ENCODE peak calls at places on chromosomes 13 and 19, in nine cellular contexts. One of them, this sample, is unnamed.

GRCh38 chr19:12247644-12248222 is 47.0 kb downstream of the ZNF44 start:
- DNase-seq in ELR: no peak
- DNase-seq in Right ventricle myocardium superior: no peak
- DNase-seq in mesothelial cell of epicardium: no peak
- DNase-seq in adipocyte: no peak
- DNase-seq in EL: no peak
- DNase-seq in T-helper 9 cell: no peak
- DNase-seq in stimulated activated CD8-positive, alpha-beta memory T cell treated with anti-CD3 and anti-CD28 coated beads, Interleukin-15, amount 100 ng/mL, for 4 hours: no peak
- DNase-seq in stimulated activated CD4-positive, alpha-beta T cell treated with anti-CD3 and anti-CD28 coated beads, TNF-alpha, amount 100 ng/mL, for 48 hours: no peak
- DNase-seq in this sample: no peak

GRCh38 chr19:45443462-45444317 is 20.0 kb upstream of the ERCC1 start:
- DNase-seq in T-helper 9 cell: peak
- DNase-seq in EL: peak
- DNase-seq in stimulated activated CD8-positive, alpha-beta memory T cell treated with anti-CD3 and anti-CD28 coated beads, Interleukin-15, amount 100 ng/mL, for 4 hours: peak
- DNase-seq in adipocyte: peak
- DNase-seq in Right ventricle myocardium superior: peak
- DNase-seq in mesothelial cell of epicardium: peak
- DNase-seq in ELR: peak
- DNase-seq in stimulated activated CD4-positive, alpha-beta T cell treated with anti-CD3 and anti-CD28 coated beads, TNF-alpha, amount 100 ng/mL, for 48 hours: peak
- DNase-seq in this sample: peak

GRCh38 chr13:31982540-31982939 is 49.0 kb upstream of the FRY start:
- DNase-seq in stimulated activated CD4-positive, alpha-beta T cell treated with anti-CD3 and anti-CD28 coated beads, TNF-alpha, amount 100 ng/mL, for 48 hours: no peak
- DNase-seq in mesothelial cell of epicardium: no peak
- DNase-seq in EL: peak
- DNase-seq in adipocyte: peak
- DNase-seq in Right ventricle myocardium superior: peak
- DNase-seq in ELR: peak
- DNase-seq in T-helper 9 cell: no peak
- DNase-seq in stimulated activated CD8-positive, alpha-beta memory T cell treated with anti-CD3 and anti-CD28 coated beads, Interleukin-15, amount 100 ng/mL, for 4 hours: no peak
- DNase-seq in this sample: peak

GRCh38 chr13:100542546-100543156 is 45.9 kb downstream of the GGACT start:
- DNase-seq in EL: peak
- DNase-seq in stimulated activated CD8-positive, alpha-beta memory T cell treated with anti-CD3 and anti-CD28 coated beads, Interleukin-15, amount 100 ng/mL, for 4 hours: no peak
- DNase-seq in ELR: peak
- DNase-seq in T-helper 9 cell: no peak
- DNase-seq in Right ventricle myocardium superior: no peak
- DNase-seq in stimulated activated CD4-positive, alpha-beta T cell treated with anti-CD3 and anti-CD28 coated beads, TNF-alpha, amount 100 ng/mL, for 48 hours: no peak
- DNase-seq in mesothelial cell of epicardium: no peak
- DNase-seq in adipocyte: peak
- DNase-seq in this sample: no peak

GRCh38 chr13:78993792-78994191 is 334.8 kb upstream of the OBI1 start:
- DNase-seq in T-helper 9 cell: no peak
- DNase-seq in Right ventricle myocardium superior: no peak
- DNase-seq in mesothelial cell of epicardium: no peak
- DNase-seq in ELR: no peak
- DNase-seq in adipocyte: no peak
- DNase-seq in stimulated activated CD8-positive, alpha-beta memory T cell treated with anti-CD3 and anti-CD28 coated beads, Interleukin-15, amount 100 ng/mL, for 4 hours: no peak
- DNase-seq in EL: no peak
- DNase-seq in stimulated activated CD4-positive, alpha-beta T cell treated with anti-CD3 and anti-CD28 coated beads, TNF-alpha, amount 100 ng/mL, for 48 hours: no peak
- DNase-seq in this sample: no peak

GRCh38 chr13:39210961-39211534 is 172.8 kb downstream of the NHLRC3 start:
- DNase-seq in adipocyte: peak
- DNase-seq in T-helper 9 cell: no peak
- DNase-seq in stimulated activated CD4-positive, alpha-beta T cell treated with anti-CD3 and anti-CD28 coated beads, TNF-alpha, amount 100 ng/mL, for 48 hours: no peak
- DNase-seq in ELR: peak
- DNase-seq in stimulated activated CD8-positive, alpha-beta memory T cell treated with anti-CD3 and anti-CD28 coated beads, Interleukin-15, amount 100 ng/mL, for 4 hours: no peak
- DNase-seq in Right ventricle myocardium superior: no peak
- DNase-seq in mesothelial cell of epicardium: no peak
- DNase-seq in EL: peak
- DNase-seq in this sample: peak

GRCh38 chr19:45275370-45275971 is 24.4 kb downstream of the MARK4 start:
- DNase-seq in T-helper 9 cell: no peak
- DNase-seq in Right ventricle myocardium superior: no peak
- DNase-seq in stimulated activated CD4-positive, alpha-beta T cell treated with anti-CD3 and anti-CD28 coated beads, TNF-alpha, amount 100 ng/mL, for 48 hours: no peak
- DNase-seq in EL: no peak
- DNase-seq in ELR: no peak
- DNase-seq in mesothelial cell of epicardium: no peak
- DNase-seq in stimulated activated CD8-positive, alpha-beta memory T cell treated with anti-CD3 and anti-CD28 coated beads, Interleukin-15, amount 100 ng/mL, for 4 hours: no peak
- DNase-seq in adipocyte: no peak
- DNase-seq in this sample: no peak

GRCh38 chr13:111203742-111204386 is 88.8 kb downstream of the ARHGEF7 start:
- DNase-seq in stimulated activated CD4-positive, alpha-beta T cell treated with anti-CD3 and anti-CD28 coated beads, TNF-alpha, amount 100 ng/mL, for 48 hours: no peak
- DNase-seq in Right ventricle myocardium superior: no peak
- DNase-seq in adipocyte: no peak
- DNase-seq in T-helper 9 cell: no peak
- DNase-seq in stimulated activated CD8-positive, alpha-beta memory T cell treated with anti-CD3 and anti-CD28 coated beads, Interleukin-15, amount 100 ng/mL, for 4 hours: no peak
- DNase-seq in EL: no peak
- DNase-seq in mesothelial cell of epicardium: no peak
- DNase-seq in ELR: no peak
- DNase-seq in this sample: no peak

GRCh38 chr13:24894972-24895300 is 131.0 kb downstream of the RNF17 start:
- DNase-seq in T-helper 9 cell: no peak
- DNase-seq in stimulated activated CD8-positive, alpha-beta memory T cell treated with anti-CD3 and anti-CD28 coated beads, Interleukin-15, amount 100 ng/mL, for 4 hours: no peak
- DNase-seq in EL: no peak
- DNase-seq in adipocyte: no peak
- DNase-seq in mesothelial cell of epicardium: no peak
- DNase-seq in ELR: no peak
- DNase-seq in Right ventricle myocardium superior: no peak
- DNase-seq in stimulated activated CD4-positive, alpha-beta T cell treated with anti-CD3 and anti-CD28 coated beads, TNF-alpha, amount 100 ng/mL, for 48 hours: no peak
- DNase-seq in this sample: no peak

GRCh38 chr19:21611659-21612402 is 106.4 kb downstream of the ZNF429 start:
- DNase-seq in T-helper 9 cell: no peak
- DNase-seq in stimulated activated CD8-positive, alpha-beta memory T cell treated with anti-CD3 and anti-CD28 coated beads, Interleukin-15, amount 100 ng/mL, for 4 hours: no peak
- DNase-seq in adipocyte: no peak
- DNase-seq in ELR: no peak
- DNase-seq in EL: no peak
- DNase-seq in Right ventricle myocardium superior: no peak
- DNase-seq in mesothelial cell of epicardium: no peak
- DNase-seq in stimulated activated CD4-positive, alpha-beta T cell treated with anti-CD3 and anti-CD28 coated beads, TNF-alpha, amount 100 ng/mL, for 48 hours: no peak
- DNase-seq in this sample: no peak

GRCh38 chr19:18594824-18595373 is 6.3 kb downstream of the REX1BD start:
- DNase-seq in stimulated activated CD8-positive, alpha-beta memory T cell treated with anti-CD3 and anti-CD28 coated beads, Interleukin-15, amount 100 ng/mL, for 4 hours: no peak
- DNase-seq in mesothelial cell of epicardium: no peak
- DNase-seq in adipocyte: no peak
- DNase-seq in Right ventricle myocardium superior: no peak
- DNase-seq in T-helper 9 cell: no peak
- DNase-seq in stimulated activated CD4-positive, alpha-beta T cell treated with anti-CD3 and anti-CD28 coated beads, TNF-alpha, amount 100 ng/mL, for 48 hours: no peak
- DNase-seq in EL: no peak
- DNase-seq in ELR: no peak
- DNase-seq in this sample: no peak

GRCh38 chr19:29467824-29468401 is 57.9 kb upstream of the VSTM2B start:
- DNase-seq in stimulated activated CD8-positive, alpha-beta memory T cell treated with anti-CD3 and anti-CD28 coated beads, Interleukin-15, amount 100 ng/mL, for 4 hours: no peak
- DNase-seq in stimulated activated CD4-positive, alpha-beta T cell treated with anti-CD3 and anti-CD28 coated beads, TNF-alpha, amount 100 ng/mL, for 48 hours: no peak
- DNase-seq in EL: peak
- DNase-seq in adipocyte: no peak
- DNase-seq in T-helper 9 cell: no peak
- DNase-seq in Right ventricle myocardium superior: no peak
- DNase-seq in mesothelial cell of epicardium: no peak
- DNase-seq in ELR: peak
- DNase-seq in this sample: peak

GRCh38 chr19:10365518-10365917 is 14.9 kb downstream of the TYK2 start:
- DNase-seq in Right ventricle myocardium superior: no peak
- DNase-seq in T-helper 9 cell: no peak
- DNase-seq in mesothelial cell of epicardium: no peak
- DNase-seq in stimulated activated CD4-positive, alpha-beta T cell treated with anti-CD3 and anti-CD28 coated beads, TNF-alpha, amount 100 ng/mL, for 48 hours: no peak
- DNase-seq in adipocyte: no peak
- DNase-seq in stimulated activated CD8-positive, alpha-beta memory T cell treated with anti-CD3 and anti-CD28 coated beads, Interleukin-15, amount 100 ng/mL, for 4 hours: no peak
- DNase-seq in EL: no peak
- DNase-seq in ELR: no peak
- DNase-seq in this sample: no peak

GRCh38 chr19:13094771-13095392 is 7.8 kb downstream of the LYL1 start:
- DNase-seq in T-helper 9 cell: no peak
- DNase-seq in ELR: no peak
- DNase-seq in adipocyte: no peak
- DNase-seq in Right ventricle myocardium superior: no peak
- DNase-seq in stimulated activated CD8-positive, alpha-beta memory T cell treated with anti-CD3 and anti-CD28 coated beads, Interleukin-15, amount 100 ng/mL, for 4 hours: no peak
- DNase-seq in stimulated activated CD4-positive, alpha-beta T cell treated with anti-CD3 and anti-CD28 coated beads, TNF-alpha, amount 100 ng/mL, for 48 hours: no peak
- DNase-seq in EL: no peak
- DNase-seq in mesothelial cell of epicardium: no peak
- DNase-seq in this sample: no peak

GRCh38 chr13:49265822-49266221 is 18.1 kb downstream of the CDADC1 start:
- DNase-seq in Right ventricle myocardium superior: no peak
- DNase-seq in T-helper 9 cell: no peak
- DNase-seq in mesothelial cell of epicardium: no peak
- DNase-seq in EL: peak
- DNase-seq in ELR: peak
- DNase-seq in stimulated activated CD4-positive, alpha-beta T cell treated with anti-CD3 and anti-CD28 coated beads, TNF-alpha, amount 100 ng/mL, for 48 hours: no peak
- DNase-seq in adipocyte: peak
- DNase-seq in stimulated activated CD8-positive, alpha-beta memory T cell treated with anti-CD3 and anti-CD28 coated beads, Interleukin-15, amount 100 ng/mL, for 4 hours: no peak
- DNase-seq in this sample: no peak

GRCh38 chr13:102710261-102710679 is 15.4 kb upstream of the METTL21C start:
- DNase-seq in T-helper 9 cell: no peak
- DNase-seq in stimulated activated CD8-positive, alpha-beta memory T cell treated with anti-CD3 and anti-CD28 coated beads, Interleukin-15, amount 100 ng/mL, for 4 hours: no peak
- DNase-seq in EL: no peak
- DNase-seq in adipocyte: no peak
- DNase-seq in ELR: no peak
- DNase-seq in stimulated activated CD4-positive, alpha-beta T cell treated with anti-CD3 and anti-CD28 coated beads, TNF-alpha, amount 100 ng/mL, for 48 hours: no peak
- DNase-seq in Right ventricle myocardium superior: no peak
- DNase-seq in mesothelial cell of epicardium: no peak
- DNase-seq in this sample: peak

GRCh38 chr19:28553005-28553404 is 659.9 kb downstream of the UQCRFS1 start:
- DNase-seq in mesothelial cell of epicardium: no peak
- DNase-seq in Right ventricle myocardium superior: no peak
- DNase-seq in ELR: peak
- DNase-seq in T-helper 9 cell: no peak
- DNase-seq in stimulated activated CD8-positive, alpha-beta memory T cell treated with anti-CD3 and anti-CD28 coated beads, Interleukin-15, amount 100 ng/mL, for 4 hours: no peak
- DNase-seq in adipocyte: no peak
- DNase-seq in stimulated activated CD4-positive, alpha-beta T cell treated with anti-CD3 and anti-CD28 coated beads, TNF-alpha, amount 100 ng/mL, for 48 hours: no peak
- DNase-seq in EL: no peak
- DNase-seq in this sample: no peak

This sample was measured in MG63.